ENCODE peak calls at places on chromosomes 1 and 21, in four cellular contexts. I is lung, Z is pancreas, D is SK-N-SH treated with all-trans-retinoic acid at 6 μM for 48 hours. C is an unnamed sample.

GRCh38 chr1:9207086-9207485 is 27.5 kb upstream of the H6PD start:
- ATAC-seq in I (no peak), D (no peak), Z (no peak), C (peak)

GRCh38 chr1:51070640-51071039 is 31.4 kb upstream of the C1orf185 start:
- ATAC-seq in I (no peak), Z (no peak), D (peak), C (no peak)

GRCh38 chr1:93904228-93904627 is 5.0 kb downstream of the GCLM start:
- ATAC-seq in Z (no peak), I (no peak), D (no peak), C (no peak)

GRCh38 chr1:206904423-206905142 is 7.3 kb downstream of the IL24 start:
- ATAC-seq in Z (no peak), D (no peak), I (no peak), C (no peak)

GRCh38 chr1:229344139-229344538 is 1.3 kb upstream of the CCSAP start:
- ATAC-seq in D (no peak), Z (no peak), I (no peak), C (no peak)

GRCh38 chr1:109162626-109163025 is 48.7 kb downstream of the ELAPOR1 start:
- ATAC-seq in Z (no peak), I (no peak), D (peak), C (peak)

GRCh38 chr1:19436716-19437476 is 48.4 kb downstream of the CAPZB start:
- ATAC-seq in I (peak), D (no peak), Z (peak), C (peak)

GRCh38 chr1:201400257-201401230 is 1.4 kb upstream of the LAD1 start:
- ATAC-seq in I (peak), Z (no peak), D (no peak), C (no peak)

GRCh38 chr1:233639611-233640010 is 25.7 kb downstream of the KCNK1 start:
- ATAC-seq in I (no peak), D (no peak), Z (no peak), C (peak)

GRCh38 chr1:111837398-111837797 is 81.7 kb downstream of the DDX20 start:
- ATAC-seq in I (no peak), Z (no peak), D (no peak), C (no peak)

GRCh38 chr1:233315718-233316301 is 11.7 kb upstream of the MAP3K21 start:
- ATAC-seq in I (no peak), D (no peak), Z (peak), C (no peak)

GRCh38 chr21:28834335-28835238 is 158.1 kb downstream of the LTN1 start:
- ATAC-seq in I (no peak), D (no peak), Z (no peak), C (no peak)

GRCh38 chr1:67261646-67262045 is 46.0 kb upstream of the IL12RB2 start:
- ATAC-seq in Z (no peak), D (no peak), I (no peak), C (no peak)

GRCh38 chr21:31895069-31895851 is 22.4 kb downstream of the HUNK start:
- ATAC-seq in Z (peak), I (no peak), D (no peak), C (no peak)

GRCh38 chr1:235423214-235423652 is 56.0 kb downstream of the TBCE start:
- ATAC-seq in I (no peak), Z (no peak), D (no peak), C (peak)

GRCh38 chr1:202852163-202852904 is 36.6 kb downstream of the RABIF start:
- ATAC-seq in I (no peak), Z (peak), D (peak), C (peak)

GRCh38 chr1:26363549-26364448 is 8.8 kb downstream of the ZNF683 start:
- ATAC-seq in Z (peak), I (peak), D (peak), C (peak)

GRCh38 chr1:233459968-233460367 is 132.4 kb downstream of the MAP3K21 start:
- ATAC-seq in I (no peak), D (no peak), Z (no peak), C (no peak)

GRCh38 chr1:35536551-35537162 is 20.5 kb downstream of the KIAA0319L start:
- ATAC-seq in I (no peak), D (no peak), Z (no peak), C (peak)

GRCh38 chr1:159821171-159821867 is 5.4 kb upstream of the SLAMF8 start:
- ATAC-seq in Z (no peak), D (peak), I (peak), C (peak)

GRCh38 chr1:184407816-184408510 is 21.1 kb downstream of the C1orf21 start:
- ATAC-seq in I (peak), Z (peak), D (peak), C (no peak)

GRCh38 chr1:230243583-230244377 is 176.7 kb downstream of the GALNT2 start:
- ATAC-seq in I (no peak), Z (no peak), D (peak), C (no peak)

GRCh38 chr1:241591317-241591716 is 48.9 kb downstream of the CHML start:
- ATAC-seq in I (no peak), D (peak), Z (no peak), C (peak)

GRCh38 chr1:53620620-53620957 is 118.4 kb downstream of the GLIS1 start:
- ATAC-seq in D (no peak), Z (no peak), I (no peak), C (no peak)

GRCh38 chr1:90580176-90580575 is 136.9 kb downstream of the BARHL2 start:
- ATAC-seq in D (no peak), Z (no peak), I (no peak), C (no peak)

GRCh38 chr1:23895082-23895481 is 18.1 kb downstream of the CNR2 start:
- ATAC-seq in D (no peak), I (no peak), Z (no peak), C (no peak)

GRCh38 chr1:15965228-15965767 is 10.6 kb downstream of the ZBTB17 start:
- ATAC-seq in Z (peak), I (no peak), D (peak), C (peak)

GRCh38 chr1:115837762-115838421 is 3.0 kb downstream of the NHLH2 start:
- ATAC-seq in D (no peak), Z (peak), I (peak), C (no peak)

GRCh38 chr1:91829293-91830153 is 56.4 kb downstream of the TGFBR3 start:
- ATAC-seq in D (no peak), I (no peak), Z (no peak), C (no peak)

GRCh38 chr1:91745649-91746383 is 140.1 kb downstream of the TGFBR3 start:
- ATAC-seq in I (no peak), D (no peak), Z (no peak), C (no peak)

GRCh38 chr1:89167590-89168215 is 8.1 kb downstream of the GBP7 start:
- ATAC-seq in D (no peak), I (no peak), Z (no peak), C (no peak)

GRCh38 chr1:184635347-184636155 is 119.1 kb downstream of the EDEM3 start:
- ATAC-seq in Z (no peak), D (peak), I (no peak), C (no peak)

GRCh38 chr21:38277501-38278111 is 20.8 kb downstream of the KCNJ15 start:
- ATAC-seq in D (peak), I (peak), Z (peak), C (peak)

GRCh38 chr1:202116287-202116686 is 6.4 kb upstream of the GPR37L1 start:
- ATAC-seq in Z (no peak), D (no peak), I (no peak), C (no peak)

C was measured in activated T-helper 17 cell treated with anti-CD3 and anti-CD28 coated beads, Interleukin-2, amount 50 U/mL, for 72 hours.